ENCODE peak calls at places on chromosomes 3 and 15, in nine cellular contexts. G is KBM-7; R is NT2/D1; X is neural progenitor cell; V is NCI-H1694; K is SW480; O is endothelial cell; I is occipital lobe; A is activated CD4-positive, alpha-beta T cell treated with anti-CD3 and anti-CD28 coated beads, Interleukin-2, amount 10 ng/mL, durations not matched to agents 7 days and 5 days. M is an unnamed sample.

GRCh38 chr3:126551066-126551838 is 7.5 kb downstream of the C3orf22 start:
- DNase-seq in G (no peak), R (no peak), X (no peak), V (no peak), K (no peak), O (peak), I (no peak), A (no peak), M (no peak)

GRCh38 chr3:157110761-157111238 is 49.1 kb downstream of the CCNL1 start:
- DNase-seq in G (no peak), R (no peak), X (no peak), V (no peak), K (no peak), O (no peak), I (no peak), A (no peak), M (peak)

GRCh38 chr15:91306155-91306554 is 206.1 kb downstream of the SV2B start:
- DNase-seq in G (no peak), R (no peak), X (no peak), V (no peak), K (no peak), O (no peak), I (no peak), A (no peak), M (no peak)

GRCh38 chr15:77369168-77369567 is 50.7 kb downstream of the PEAK1 start:
- DNase-seq in G (no peak), R (no peak), X (no peak), V (no peak), K (no peak), O (no peak), I (no peak), A (no peak), M (no peak)

GRCh38 chr3:40337136-40338108 is 27.9 kb downstream of the EIF1B start:
- DNase-seq in G (no peak), R (no peak), X (no peak), V (no peak), K (no peak), O (no peak), I (no peak), A (no peak), M (no peak)

GRCh38 chr3:71389911-71390573 is 193.5 kb downstream of the FOXP1 start:
- DNase-seq in G (peak), R (peak), X (peak), V (no peak), K (no peak), O (peak), I (no peak), A (peak), M (peak)

GRCh38 chr3:73547427-73548036 is 77.2 kb downstream of the PDZRN3 start:
- DNase-seq in G (no peak), R (no peak), X (no peak), V (no peak), K (no peak), O (no peak), I (no peak), A (no peak), M (no peak)

GRCh38 chr3:56747150-56747549 is 54.6 kb downstream of the ARHGEF3 start:
- DNase-seq in G (no peak), R (no peak), X (no peak), V (no peak), K (no peak), O (no peak), I (no peak), A (no peak), M (no peak)

GRCh38 chr3:49120096-49120437 is 556 bp downstream of the USP19 start:
- DNase-seq in G (no peak), R (no peak), X (no peak), V (no peak), K (no peak), O (no peak), I (no peak), A (no peak), M (no peak)

GRCh38 chr3:80285370-80285769 is 517.6 kb upstream of the ROBO1 start:
- DNase-seq in G (no peak), R (no peak), X (peak), V (no peak), K (no peak), O (no peak), I (no peak), A (no peak), M (no peak)

GRCh38 chr3:104598848-104599501 is 767.7 kb upstream of the ALCAM start:
- DNase-seq in G (no peak), R (no peak), X (no peak), V (no peak), K (no peak), O (no peak), I (no peak), A (no peak), M (peak)

GRCh38 chr15:74817370-74817737 is 4.7 kb downstream of the LMAN1L start:
- DNase-seq in G (peak), R (no peak), X (peak), V (no peak), K (no peak), O (peak), I (no peak), A (no peak), M (peak)

GRCh38 chr3:194552327-194552949 is 65.6 kb upstream of the ATP13A3 start:
- DNase-seq in G (no peak), R (no peak), X (no peak), V (no peak), K (no peak), O (no peak), I (no peak), A (no peak), M (no peak)

GRCh38 chr3:15327941-15328340 is 4.4 kb downstream of the SH3BP5 start:
- DNase-seq in G (peak), R (no peak), X (no peak), V (no peak), K (peak), O (peak), I (no peak), A (peak), M (peak)

GRCh38 chr3:73727117-73727802 is 102.5 kb upstream of the PDZRN3 start:
- DNase-seq in G (no peak), R (peak), X (peak), V (no peak), K (peak), O (no peak), I (peak), A (no peak), M (no peak)

GRCh38 chr3:16124636-16125035 is 49.8 kb upstream of the GALNT15 start:
- DNase-seq in G (no peak), R (no peak), X (no peak), V (no peak), K (no peak), O (no peak), I (no peak), A (no peak), M (no peak)